ENCODE peak calls at places on chromosomes 11 and 22, in six cellular contexts. C, F, S, A, H and Y are unnamed samples.

GRCh38 chr22:31538815-31539214 is 42.5 kb downstream of the SFI1 start:
- DNase-seq in F (peak), C (no peak), A (no peak), S (no peak), H (no peak), Y (no peak)

GRCh38 chr11:66123902-66124301 is 53.8 kb downstream of the PACS1 start:
- DNase-seq in F (no peak), A (peak), C (no peak), H (peak), S (no peak), Y (no peak)

GRCh38 chr11:10930224-10930960 is 72.5 kb upstream of the ZBED5 start:
- DNase-seq in C (no peak), F (no peak), A (no peak), H (no peak), S (no peak), Y (no peak)

GRCh38 chr22:34068011-34068410 is 147.7 kb upstream of the LARGE1 start:
- DNase-seq in S (no peak), C (no peak), H (no peak), F (no peak), A (no peak), Y (no peak)

GRCh38 chr22:49609207-49609876 is 218.3 kb downstream of the BRD1 start:
- DNase-seq in A (no peak), F (no peak), S (no peak), H (no peak), C (no peak), Y (no peak)

GRCh38 chr22:37607912-37608476 is 640 bp upstream of the GGA1 start:
- DNase-seq in F (peak), A (no peak), H (no peak), S (no peak), C (no peak), Y (no peak)

GRCh38 chr11:40328890-40329617 is 1130.4 kb downstream of the LRRC4C start:
- DNase-seq in C (peak), S (peak), H (peak), F (no peak), A (peak), Y (peak)

GRCh38 chr11:12827929-12828812 is 153.9 kb downstream of the TEAD1 start:
- DNase-seq in A (peak), F (no peak), C (peak), S (peak), H (peak), Y (peak)

GRCh38 chr22:39818050-39818449 is 75.5 kb downstream of the ENTHD1 start:
- DNase-seq in S (no peak), C (no peak), H (no peak), A (no peak), F (no peak), Y (no peak)

GRCh38 chr11:19076744-19077589 is 16.4 kb upstream of the MRGPRX2 start:
- DNase-seq in S (peak), A (peak), C (peak), H (peak), F (no peak), Y (peak)

GRCh38 chr22:21592422-21592821 is 24.9 kb downstream of the UBE2L3 start:
- DNase-seq in S (no peak), C (no peak), A (no peak), H (no peak), F (no peak), Y (no peak)

GRCh38 chr22:31148516-31148915 is 8.2 kb upstream of the PLA2G3 start:
- DNase-seq in F (no peak), C (no peak), S (no peak), H (no peak), A (no peak), Y (no peak)

GRCh38 chr11:98183034-98183433 is 837.7 kb upstream of the CNTN5 start:
- DNase-seq in C (no peak), A (no peak), F (no peak), S (no peak), H (no peak), Y (no peak)

GRCh38 chr11:23605001-23605400 is 744.7 kb upstream of the CCDC179 start:
- DNase-seq in A (no peak), H (no peak), F (no peak), C (no peak), S (no peak), Y (no peak)

GRCh38 chr11:2824851-2825250 is 60.7 kb downstream of the CDKN1C start:
- DNase-seq in A (no peak), F (no peak), H (peak), S (no peak), C (no peak), Y (no peak)

GRCh38 chr11:2827256-2827655 is 58.3 kb downstream of the CDKN1C start:
- DNase-seq in S (no peak), H (no peak), A (no peak), F (no peak), C (no peak), Y (no peak)

GRCh38 chr11:2825261-2825885 is 60.2 kb downstream of the CDKN1C start:
- DNase-seq in H (peak), A (peak), F (no peak), S (no peak), C (peak), Y (peak)

GRCh38 chr11:2826679-2827056 is 58.9 kb downstream of the CDKN1C start:
- DNase-seq in C (no peak), A (no peak), H (peak), F (no peak), S (no peak), Y (no peak)

DNA sequence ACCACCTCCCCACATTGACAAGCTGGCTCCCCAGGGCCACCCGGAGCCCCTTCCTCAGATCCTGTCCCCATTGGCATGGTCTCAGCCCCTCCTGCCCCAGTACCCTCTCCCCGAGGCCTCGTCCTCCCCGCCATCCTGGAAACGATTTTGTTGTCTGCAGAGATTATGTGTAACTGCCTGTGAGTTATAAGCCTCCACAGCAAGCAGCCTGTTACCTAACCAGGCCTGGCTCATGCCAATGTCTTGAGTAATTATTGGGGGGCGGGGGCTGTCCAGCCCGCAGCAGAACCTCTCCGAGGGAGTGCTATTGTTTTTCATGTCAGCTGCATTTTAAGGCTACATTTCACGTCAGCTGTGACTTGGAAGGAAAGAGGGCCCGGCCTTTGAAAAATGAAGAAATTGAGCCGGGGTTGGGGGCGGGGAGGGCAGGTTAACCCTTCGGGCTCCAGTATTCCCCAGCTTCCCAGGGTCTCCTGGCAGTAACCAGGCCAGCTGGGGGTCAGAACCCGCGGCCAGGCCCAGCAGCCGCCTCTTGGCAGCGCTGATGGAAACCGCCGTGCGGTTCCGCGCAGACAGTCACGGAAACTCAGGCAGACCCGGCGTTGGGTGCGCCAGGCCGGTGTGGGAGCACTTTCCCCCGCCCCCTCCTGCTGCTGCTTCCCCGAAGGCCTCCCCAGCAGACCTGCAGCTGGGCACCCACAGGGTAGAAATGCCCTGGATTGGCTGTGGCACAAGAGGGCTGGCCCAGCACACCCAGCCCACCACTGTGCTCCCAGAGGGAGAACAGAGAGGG is 59.5 kb downstream of the CDKN1C start:
- DNase-seq in H (peak), A (peak), S (no peak), F (no peak), C (peak), Y (peak)
- TF ChIP-seq POLR2A in H (peak), A (no peak), S (no peak), F (no peak), C (no peak), Y (no peak)

GRCh38 chr11:76141901-76142300 is 64.4 kb downstream of the WNT11 start:
- DNase-seq in S (no peak), C (no peak), H (no peak), F (no peak), A (no peak), Y (no peak)
- TF ChIP-seq POLR2A in S (no peak), C (no peak), H (no peak), F (no peak), A (no peak), Y (no peak)

GRCh38 chr11:67605231-67606011 is 1.3 kb upstream of the NDUFV1 start:
- DNase-seq in H (no peak), C (no peak), F (no peak), S (no peak), A (no peak), Y (no peak)
- TF ChIP-seq POLR2A in H (no peak), C (no peak), F (no peak), S (no peak), A (no peak), Y (no peak)

GRCh38 chr11:108498046-108498815 is at the start of gene POGLUT3:
- DNase-seq in A (peak), H (peak), S (peak), C (peak), F (no peak), Y (peak)

GRCh38 chr11:108498816-108499408 is 728 bp upstream of the POGLUT3 start:
- DNase-seq in C (no peak), A (no peak), F (no peak), S (no peak), H (no peak), Y (no peak)

GRCh38 chr11:108496643-108497256 is 1.4 kb downstream of the POGLUT3 start:
- DNase-seq in H (no peak), A (no peak), F (no peak), S (no peak), C (no peak), Y (no peak)

GRCh38 chr11:108500169-108500568 is 2.0 kb upstream of the POGLUT3 start:
- DNase-seq in C (no peak), A (no peak), S (no peak), F (no peak), H (no peak), Y (no peak)

DNA sequence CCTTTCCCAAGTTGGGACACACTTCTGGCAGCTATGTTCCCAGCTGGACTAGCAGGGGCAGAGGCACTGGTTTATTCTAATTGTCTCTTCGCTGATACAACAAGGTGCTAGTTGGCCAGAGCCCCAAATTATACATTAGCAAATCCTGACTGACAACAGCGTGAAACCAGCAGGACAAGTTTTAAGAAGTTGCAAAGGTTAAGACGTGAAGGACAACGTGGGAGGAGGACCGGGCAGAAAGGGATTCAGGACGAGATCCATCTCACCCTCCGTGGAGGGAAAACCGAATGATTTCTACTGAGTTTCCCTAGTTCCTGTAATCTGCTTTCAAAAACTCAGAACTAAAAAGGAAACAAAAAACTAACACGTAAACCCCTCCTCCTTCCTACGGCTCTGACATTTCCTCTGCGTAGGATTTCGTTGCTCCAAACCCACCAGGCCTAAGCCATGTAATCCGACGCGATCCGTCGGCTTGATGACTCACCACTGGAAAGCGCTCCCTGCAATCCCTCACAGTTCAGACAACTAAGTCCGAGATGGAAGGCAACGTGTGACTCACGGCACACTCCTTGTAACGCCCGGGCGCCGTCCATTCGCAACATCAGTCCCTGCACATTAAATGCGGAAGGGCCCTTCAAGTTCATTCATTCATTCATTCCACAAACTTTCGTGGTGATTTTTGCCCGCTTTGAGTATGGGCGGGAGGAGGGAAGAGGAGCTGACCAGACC is 703 bp downstream of the POGLUT3 start:
- DNase-seq in F (peak), S (peak), C (peak), A (peak), H (peak), Y (peak)
- TF ChIP-seq POLR2A in F (peak), S (peak), C (no peak), A (peak), H (peak), Y (no peak)

DNA sequence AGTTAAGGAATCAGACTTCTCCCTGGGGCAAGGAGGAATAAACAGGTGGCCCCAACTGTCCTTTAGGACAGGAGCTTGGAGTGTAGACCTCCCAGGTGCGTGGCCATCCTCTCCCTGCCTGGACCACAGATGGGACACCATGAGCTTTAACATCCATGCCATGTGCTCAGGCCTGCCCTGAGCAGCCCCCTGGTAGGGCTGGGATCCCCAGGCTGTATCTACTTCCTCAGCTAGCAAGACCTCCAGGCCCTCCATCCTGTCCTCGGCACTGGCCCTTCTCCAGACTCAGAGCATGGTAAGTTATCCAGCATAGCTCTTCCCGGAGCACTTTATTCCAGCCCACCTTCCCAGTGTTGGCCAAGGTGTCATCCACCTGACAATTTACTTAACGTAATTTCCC is 5.7 kb downstream of the CD6 start:
- DNase-seq in S (no peak), H (no peak), A (no peak), F (no peak), C (no peak), Y (no peak)
- TF ChIP-seq POLR2A in S (no peak), H (no peak), A (no peak), F (no peak), C (no peak), Y (no peak)

DNA sequence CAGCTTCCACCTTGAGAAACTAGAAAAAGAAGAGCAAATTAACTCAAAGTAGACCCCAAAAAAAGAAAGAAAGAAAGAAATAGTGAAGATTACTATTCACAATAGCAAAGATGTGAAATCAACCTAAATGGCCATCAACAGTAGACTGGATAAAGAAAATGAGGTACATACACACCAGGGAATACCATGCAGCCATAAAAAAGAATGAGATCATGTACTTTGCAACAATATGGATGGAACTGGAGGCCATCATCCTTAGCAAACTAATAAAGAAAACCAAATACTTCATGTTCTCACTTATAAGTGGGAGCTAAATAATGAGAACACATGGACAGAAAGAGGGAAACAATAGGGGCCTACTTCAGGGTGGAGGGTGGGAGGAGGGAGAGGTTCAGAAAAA is 13.8 kb downstream of the CD3D start:
- DNase-seq in S (no peak), F (no peak), H (no peak), C (no peak), A (no peak), Y (no peak)
- TF ChIP-seq POLR2A in S (no peak), F (no peak), H (no peak), C (no peak), A (no peak), Y (no peak)

DNA sequence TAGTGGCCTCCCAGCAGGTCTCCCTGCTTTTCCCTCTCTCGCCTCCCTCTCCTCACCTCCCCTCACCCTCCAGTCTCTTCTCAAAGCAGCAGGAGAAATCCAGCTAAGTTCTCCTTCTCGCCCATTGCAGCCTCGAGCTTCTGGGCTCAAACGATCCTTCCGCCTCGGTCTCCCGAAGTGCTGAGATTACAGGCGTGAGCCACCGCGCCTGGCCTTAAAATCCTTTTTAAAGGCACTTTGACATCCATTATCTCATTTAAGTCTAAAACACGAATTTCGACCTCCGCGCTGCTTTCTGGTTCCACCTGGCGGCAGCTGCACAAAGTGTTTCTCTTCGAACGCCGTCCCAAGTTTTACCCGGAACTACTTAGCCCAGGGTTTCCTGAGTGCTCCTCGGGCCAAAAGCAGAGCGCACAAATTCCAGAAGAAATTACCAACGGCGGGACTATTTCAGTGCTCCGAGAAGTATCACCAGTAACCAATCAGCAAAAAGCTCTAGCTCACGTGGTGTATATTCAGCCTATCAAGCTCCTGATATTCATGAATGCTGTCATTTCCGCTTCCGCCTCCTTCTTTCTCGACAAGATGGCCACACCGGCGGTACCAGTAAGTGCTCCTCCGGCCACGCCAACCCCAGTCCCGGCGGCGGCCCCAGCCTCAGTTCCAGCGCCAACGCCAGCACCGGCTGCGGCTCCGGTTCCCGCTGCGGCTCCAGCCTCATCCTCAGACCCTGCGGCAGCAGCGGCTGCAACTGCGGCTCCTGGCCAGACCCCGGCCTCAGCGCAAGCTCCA is at the start of gene EIF3F:
- DNase-seq in C (peak), H (peak), S (peak), F (peak), A (peak), Y (peak)
- TF ChIP-seq POLR2A in C (no peak), H (peak), S (peak), F (peak), A (peak), Y (no peak)

GRCh38 chr22:27485842-27486241 is 315.7 kb downstream of the MN1 start:
- DNase-seq in A (no peak), S (no peak), F (no peak), C (no peak), H (no peak), Y (no peak)

GRCh38 chr22:27483095-27483798 is 318.3 kb downstream of the MN1 start:
- DNase-seq in S (no peak), F (no peak), A (no peak), C (no peak), H (no peak), Y (no peak)

GRCh38 chr22:27477171-27477570 is 324.4 kb downstream of the MN1 start:
- DNase-seq in S (no peak), H (no peak), C (no peak), F (no peak), A (no peak), Y (no peak)

GRCh38 chr22:27480487-27480886 is 321.1 kb downstream of the MN1 start:
- DNase-seq in C (no peak), S (no peak), A (no peak), H (no peak), F (no peak), Y (no peak)

DNA sequence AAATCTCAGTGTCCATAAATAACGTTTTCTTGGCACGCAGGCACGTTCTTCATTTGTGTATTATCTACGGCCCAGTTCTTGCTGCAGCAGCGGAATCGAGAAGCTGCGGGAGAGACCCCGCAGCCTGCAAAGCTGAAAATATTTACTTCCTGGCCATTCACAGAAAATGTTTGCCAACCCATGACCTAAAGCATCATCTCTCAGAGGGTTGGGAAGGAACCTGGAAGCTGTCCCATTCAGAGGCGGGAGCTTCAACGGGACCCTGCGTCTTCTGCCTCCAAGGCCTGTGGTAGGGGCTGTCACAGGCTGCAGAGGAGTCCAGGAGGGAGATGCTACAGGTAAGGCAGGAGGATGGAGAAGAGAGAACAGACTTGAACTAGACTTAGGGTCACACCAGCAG is 319.1 kb downstream of the MN1 start:
- DNase-seq in H (no peak), S (no peak), F (no peak), C (no peak), A (no peak), Y (no peak)
- TF ChIP-seq POLR2A in H (no peak), S (no peak), F (no peak), C (no peak), A (no peak), Y (no peak)

GRCh38 chr11:33375688-33376311 is 118.6 kb downstream of the HIPK3 start:
- DNase-seq in S (no peak), F (no peak), C (no peak), H (no peak), A (no peak), Y (no peak)
- TF ChIP-seq POLR2A in S (no peak), F (no peak), C (no peak), H (no peak), A (no peak), Y (no peak)

DNA sequence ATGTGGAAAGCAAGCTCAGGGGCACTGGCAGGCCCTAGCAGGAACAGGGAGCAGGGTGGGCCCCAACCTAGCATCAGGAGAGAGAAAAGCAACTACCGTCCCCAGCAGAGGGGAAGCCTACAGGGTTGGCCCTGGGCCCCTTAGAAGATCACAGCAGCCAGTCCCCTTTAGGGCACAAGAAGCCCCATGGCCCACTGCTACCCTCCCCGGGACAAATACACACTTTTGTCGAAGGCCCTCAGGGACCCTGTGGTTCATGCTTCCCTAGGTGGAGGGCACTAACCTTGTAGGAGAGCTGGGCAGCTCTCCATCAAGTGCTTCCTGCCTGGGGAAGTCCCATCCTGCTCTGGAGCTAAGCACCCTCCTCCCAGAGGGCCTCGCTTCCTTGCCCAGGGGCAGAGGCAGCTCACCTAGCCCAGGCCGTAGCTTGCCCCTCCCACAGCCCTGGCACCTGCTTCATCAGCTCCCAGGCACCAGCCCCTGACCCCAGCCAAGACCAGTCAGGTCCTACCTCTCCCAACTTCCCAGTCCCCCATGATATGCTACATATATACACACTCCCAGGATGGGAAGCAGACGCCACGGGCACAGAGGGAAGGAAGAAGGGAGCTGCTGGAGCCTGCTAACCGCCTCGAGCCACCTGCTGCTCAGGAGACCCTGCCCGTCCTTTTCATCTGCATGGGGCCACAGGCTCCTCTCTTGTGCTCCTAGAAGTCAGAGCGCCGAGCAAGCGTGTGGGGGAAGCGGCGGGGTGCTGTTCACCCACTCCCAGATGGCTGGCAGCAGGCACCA is 20.1 kb downstream of the SUN2 start:
- DNase-seq in H (no peak), S (peak), F (no peak), C (peak), A (no peak), Y (no peak)
- TF ChIP-seq POLR2A in H (no peak), S (no peak), F (peak), C (no peak), A (no peak), Y (no peak)